ENCODE peak calls at places on chromosomes 4 and X, in four cellular contexts. One of them, this sample, is unnamed.

GRCh38 chr4:61214680-61215079 is 14.6 kb downstream of the ADGRL3 start:
- DNase-seq in neural progenitor cell: no peak
- DNase-seq in colonic mucosa: no peak
- DNase-seq in left ventricle myocardium inferior: no peak
- DNase-seq in this sample: no peak

GRCh38 chrX:97858592-97858991 is 974.9 kb downstream of the RPA4 start:
- DNase-seq in neural progenitor cell: no peak
- DNase-seq in colonic mucosa: no peak
- DNase-seq in left ventricle myocardium inferior: no peak
- DNase-seq in this sample: peak

GRCh38 chrX:20712811-20713210 is 446.1 kb upstream of the RPS6KA3 start:
- DNase-seq in neural progenitor cell: no peak
- DNase-seq in colonic mucosa: no peak
- DNase-seq in left ventricle myocardium inferior: no peak
- DNase-seq in this sample: peak

GRCh38 chr4:140744421-140744820 is 11.8 kb downstream of the TBC1D9 start:
- DNase-seq in neural progenitor cell: no peak
- DNase-seq in colonic mucosa: no peak
- DNase-seq in left ventricle myocardium inferior: no peak
- DNase-seq in this sample: no peak

GRCh38 chr4:182093431-182093831 is 149.8 kb upstream of the TENM3 start:
- DNase-seq in neural progenitor cell: no peak
- DNase-seq in colonic mucosa: no peak
- DNase-seq in left ventricle myocardium inferior: no peak
- DNase-seq in this sample: no peak

GRCh38 chr4:1240721-1241465 is 8.0 kb downstream of the CTBP1 start:
- DNase-seq in neural progenitor cell: no peak
- DNase-seq in colonic mucosa: no peak
- DNase-seq in left ventricle myocardium inferior: no peak
- DNase-seq in this sample: no peak

GRCh38 chr4:163536101-163536500 is 41.6 kb downstream of the TMA16 start:
- DNase-seq in neural progenitor cell: no peak
- DNase-seq in colonic mucosa: no peak
- DNase-seq in left ventricle myocardium inferior: no peak
- DNase-seq in this sample: no peak

GRCh38 chrX:68196939-68197791 is 236.1 kb downstream of the OPHN1 start:
- DNase-seq in neural progenitor cell: peak
- DNase-seq in colonic mucosa: peak
- DNase-seq in left ventricle myocardium inferior: no peak
- DNase-seq in this sample: peak

GRCh38 chrX:110172215-110172614 is 145.7 kb downstream of the AMMECR1 start:
- DNase-seq in neural progenitor cell: no peak
- DNase-seq in colonic mucosa: no peak
- DNase-seq in left ventricle myocardium inferior: no peak
- DNase-seq in this sample: no peak

GRCh38 chr4:139922625-139923024 is 231.4 kb downstream of the MAML3 start:
- DNase-seq in neural progenitor cell: no peak
- DNase-seq in colonic mucosa: no peak
- DNase-seq in left ventricle myocardium inferior: no peak
- DNase-seq in this sample: no peak

DNA sequence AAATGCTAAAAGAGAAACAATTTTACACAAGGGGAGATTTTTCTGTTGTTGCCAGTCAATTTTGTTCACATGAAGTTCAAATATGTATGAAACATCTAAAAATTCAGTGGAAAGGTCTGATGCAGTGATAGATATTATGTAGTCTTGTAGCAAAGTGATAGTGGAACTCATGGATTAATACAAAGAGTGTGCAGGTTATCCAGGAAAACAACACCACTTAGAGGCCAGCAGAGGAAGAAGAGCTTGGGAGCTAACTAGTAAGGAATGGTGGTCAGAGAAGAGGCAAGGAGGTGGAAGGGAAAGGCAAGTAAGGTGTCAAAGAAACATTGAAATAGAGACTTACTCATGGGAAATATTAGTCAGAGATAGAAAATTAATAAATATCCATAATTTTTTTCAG is 395.6 kb downstream of the MAPK10 start:
- DNase-seq in neural progenitor cell: no peak
- DNase-seq in colonic mucosa: no peak
- DNase-seq in left ventricle myocardium inferior: no peak
- DNase-seq in this sample: no peak
- TF ChIP-seq CTCF in neural progenitor cell: peak
- TF ChIP-seq CTCF in colonic mucosa: no peak
- TF ChIP-seq CTCF in left ventricle myocardium inferior: peak
- TF ChIP-seq CTCF in this sample: peak

GRCh38 chr4:165330071-165330470 is 2.6 kb downstream of the MSMO1 start:
- DNase-seq in neural progenitor cell: no peak
- DNase-seq in colonic mucosa: no peak
- DNase-seq in left ventricle myocardium inferior: no peak
- DNase-seq in this sample: no peak

GRCh38 chr4:165331316-165331715 is 3.8 kb downstream of the MSMO1 start:
- DNase-seq in neural progenitor cell: no peak
- DNase-seq in colonic mucosa: no peak
- DNase-seq in left ventricle myocardium inferior: no peak
- DNase-seq in this sample: no peak

GRCh38 chr4:165332502-165332901 is 5.0 kb downstream of the MSMO1 start:
- DNase-seq in neural progenitor cell: no peak
- DNase-seq in colonic mucosa: no peak
- DNase-seq in left ventricle myocardium inferior: no peak
- DNase-seq in this sample: no peak

GRCh38 chr4:165330666-165331065 is 3.2 kb downstream of the MSMO1 start:
- DNase-seq in neural progenitor cell: no peak
- DNase-seq in colonic mucosa: no peak
- DNase-seq in left ventricle myocardium inferior: no peak
- DNase-seq in this sample: no peak

GRCh38 chr4:165331823-165332222 is 4.4 kb downstream of the MSMO1 start:
- DNase-seq in neural progenitor cell: peak
- DNase-seq in colonic mucosa: no peak
- DNase-seq in left ventricle myocardium inferior: no peak
- DNase-seq in this sample: no peak
- H3K4me3 ChIP-seq in neural progenitor cell: peak
- H3K4me3 ChIP-seq in colonic mucosa: no peak
- H3K4me3 ChIP-seq in left ventricle myocardium inferior: no peak
- H3K4me3 ChIP-seq in this sample: peak

GRCh38 chr4:3708611-3709010 is 57.6 kb upstream of the ADRA2C start:
- DNase-seq in neural progenitor cell: no peak
- DNase-seq in colonic mucosa: no peak
- DNase-seq in left ventricle myocardium inferior: no peak
- DNase-seq in this sample: no peak
- TF ChIP-seq CTCF in neural progenitor cell: no peak
- TF ChIP-seq CTCF in colonic mucosa: no peak
- TF ChIP-seq CTCF in left ventricle myocardium inferior: no peak
- TF ChIP-seq CTCF in this sample: no peak

DNA sequence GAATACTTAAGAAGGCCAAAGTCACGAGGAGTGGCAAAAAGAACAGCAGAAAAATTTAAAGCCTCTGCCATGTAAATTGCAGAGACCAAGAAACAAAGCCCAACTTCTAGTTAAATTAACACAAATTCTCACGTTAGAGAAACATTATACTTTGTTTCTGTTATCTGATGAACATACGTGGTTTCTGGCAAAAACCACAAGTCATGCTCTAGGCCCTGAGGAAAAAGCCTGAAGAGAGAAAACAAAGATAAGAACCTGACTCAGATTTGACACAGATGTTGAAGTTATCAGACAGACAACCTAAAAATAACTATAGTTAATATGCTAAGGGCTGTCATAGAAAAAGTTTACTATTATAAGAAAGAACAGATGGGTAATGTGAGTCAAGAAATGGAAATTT is 149.1 kb upstream of the PCDH10 start:
- DNase-seq in neural progenitor cell: no peak
- DNase-seq in colonic mucosa: no peak
- DNase-seq in left ventricle myocardium inferior: no peak
- DNase-seq in this sample: peak
- H3K4me3 ChIP-seq in neural progenitor cell: no peak
- H3K4me3 ChIP-seq in colonic mucosa: no peak
- H3K4me3 ChIP-seq in left ventricle myocardium inferior: no peak
- H3K4me3 ChIP-seq in this sample: no peak